ENCODE peak calls at places on chromosomes 6 and 20, in four cellular contexts. One of them, this sample, is unnamed.

GRCh38 chr6:38638941-38639497 is 710 bp downstream of the BTBD9 start:
- DNase-seq in hepatocyte: peak; percentile 77
- DNase-seq in lung: peak; percentile 44
- DNase-seq in Peyer's patch: peak; percentile 65
- DNase-seq in this sample: peak; percentile 63

GRCh38 chr6:133173276-133173675 is 67.9 kb upstream of the EYA4 start:
- DNase-seq in hepatocyte: no peak
- DNase-seq in Peyer's patch: no peak
- DNase-seq in lung: no peak
- DNase-seq in this sample: no peak

GRCh38 chr6:141195251-141195832 is 937.4 kb upstream of the GJE1 start:
- DNase-seq in hepatocyte: no peak
- DNase-seq in Peyer's patch: no peak
- DNase-seq in lung: no peak
- DNase-seq in this sample: no peak

GRCh38 chr20:11852189-11852588 is 65.5 kb upstream of the BTBD3 start:
- DNase-seq in hepatocyte: no peak
- DNase-seq in lung: no peak
- DNase-seq in Peyer's patch: no peak
- DNase-seq in this sample: no peak

GRCh38 chr6:16999486-17000436 is 102.1 kb upstream of the STMND1 start:
- DNase-seq in Peyer's patch: no peak
- DNase-seq in lung: no peak
- DNase-seq in hepatocyte: no peak
- DNase-seq in this sample: no peak

GRCh38 chr20:37516697-37517370 is 4.2 kb upstream of the NNAT start:
- DNase-seq in hepatocyte: peak; percentile 63
- DNase-seq in lung: no peak
- DNase-seq in Peyer's patch: no peak
- DNase-seq in this sample: no peak

GRCh38 chr20:14333734-14334133 is 3.7 kb downstream of the FLRT3 start:
- DNase-seq in Peyer's patch: no peak
- DNase-seq in hepatocyte: no peak
- DNase-seq in lung: no peak
- DNase-seq in this sample: no peak

GRCh38 chr20:49037962-49038387 is 8.1 kb upstream of the CSE1L start:
- DNase-seq in hepatocyte: no peak
- DNase-seq in lung: no peak
- DNase-seq in Peyer's patch: no peak
- DNase-seq in this sample: peak; percentile 21

GRCh38 chr6:167745660-167746376 is 80.9 kb upstream of the AFDN start:
- DNase-seq in Peyer's patch: no peak
- DNase-seq in hepatocyte: no peak
- DNase-seq in lung: no peak
- DNase-seq in this sample: peak; percentile 70

GRCh38 chr6:150444308-150444707 is 75.5 kb downstream of the IYD start:
- DNase-seq in Peyer's patch: no peak
- DNase-seq in hepatocyte: no peak
- DNase-seq in lung: no peak
- DNase-seq in this sample: no peak

GRCh38 chr6:62441182-62441581 is 155.2 kb upstream of the KHDRBS2 start:
- DNase-seq in lung: no peak
- DNase-seq in hepatocyte: no peak
- DNase-seq in Peyer's patch: no peak
- DNase-seq in this sample: no peak

GRCh38 chr20:47998736-47999135 is 213.5 kb upstream of the SULF2 start:
- DNase-seq in lung: no peak
- DNase-seq in Peyer's patch: no peak
- DNase-seq in hepatocyte: no peak
- DNase-seq in this sample: no peak

GRCh38 chr6:111661541-111662041 is 55.9 kb upstream of the TRAF3IP2 start:
- DNase-seq in hepatocyte: no peak
- DNase-seq in lung: no peak
- DNase-seq in Peyer's patch: no peak
- DNase-seq in this sample: no peak

GRCh38 chr6:142014515-142014914 is 118.2 kb upstream of the GJE1 start:
- DNase-seq in hepatocyte: no peak
- DNase-seq in Peyer's patch: no peak
- DNase-seq in lung: no peak
- DNase-seq in this sample: no peak

GRCh38 chr20:9903048-9903651 is 64.3 kb upstream of the PAK5 start:
- DNase-seq in Peyer's patch: no peak
- DNase-seq in lung: no peak
- DNase-seq in hepatocyte: peak; percentile 16
- DNase-seq in this sample: no peak

GRCh38 chr6:1864496-1864895 is 254.8 kb downstream of the FOXC1 start:
- DNase-seq in Peyer's patch: no peak
- DNase-seq in hepatocyte: no peak
- DNase-seq in lung: no peak
- DNase-seq in this sample: no peak

GRCh38 chr6:157428418-157429202 is 47.6 kb downstream of the ZDHHC14 start:
- DNase-seq in Peyer's patch: no peak
- DNase-seq in lung: no peak
- DNase-seq in hepatocyte: peak; percentile 75
- DNase-seq in this sample: no peak

DNA sequence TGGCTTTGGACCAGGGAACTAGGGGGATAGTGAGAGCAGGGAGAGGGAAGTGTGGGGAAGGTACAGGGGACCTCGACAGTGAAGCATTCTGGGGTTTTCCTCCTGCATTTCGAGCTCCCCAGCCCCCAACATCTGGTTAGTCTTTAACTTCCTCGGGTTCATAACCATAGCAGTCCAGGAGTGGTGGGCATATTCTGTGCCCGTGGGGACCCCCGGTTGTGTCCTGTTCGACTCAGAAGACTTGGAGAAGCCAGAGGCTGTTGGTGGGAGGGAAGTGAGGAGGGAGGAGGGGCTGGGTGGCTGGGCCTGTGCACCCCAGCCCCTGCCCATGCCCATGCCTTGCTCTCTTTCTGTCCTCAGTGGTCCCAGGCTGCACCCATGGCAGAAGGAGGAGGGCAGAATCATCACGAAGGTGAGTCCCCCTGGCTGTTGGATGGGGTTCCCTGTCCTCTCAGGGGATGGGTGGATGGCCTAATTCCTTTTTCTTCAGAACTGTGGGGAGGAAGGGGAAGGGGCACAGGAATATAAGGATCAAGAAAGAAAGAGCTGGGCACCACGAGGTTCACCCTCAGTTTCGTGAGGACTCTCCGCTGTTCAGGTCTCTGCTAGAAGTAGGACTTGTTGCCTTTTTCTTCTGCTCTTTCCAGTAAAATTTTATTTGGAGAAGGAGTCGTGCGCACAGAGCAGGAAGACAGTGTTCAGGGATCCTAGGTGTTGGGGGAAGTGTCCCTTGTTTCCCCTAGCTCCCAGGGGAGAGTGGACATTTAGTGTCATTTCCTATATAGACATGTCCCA is 4.2 kb downstream of the VEGFA start:
- DNase-seq in hepatocyte: no peak
- DNase-seq in Peyer's patch: no peak
- DNase-seq in lung: no peak
- DNase-seq in this sample: no peak
- H3K4me3 ChIP-seq in hepatocyte: peak overlapping the region; percentile 14
- H3K4me3 ChIP-seq in Peyer's patch: no peak overlapping the region
- H3K4me3 ChIP-seq in lung: peak overlapping the region; percentile 2
- H3K4me3 ChIP-seq in this sample: peak overlapping the region; percentile 82

GRCh38 chr6:52125139-52125538 is 37.7 kb upstream of the PKHD1 start:
- DNase-seq in hepatocyte: no peak
- DNase-seq in lung: no peak
- DNase-seq in Peyer's patch: no peak
- DNase-seq in this sample: no peak

GRCh38 chr6:52124126-52125121 is 37.0 kb upstream of the PKHD1 start:
- DNase-seq in lung: no peak
- DNase-seq in Peyer's patch: no peak
- DNase-seq in hepatocyte: no peak
- DNase-seq in this sample: no peak

GRCh38 chr6:52126231-52126630 is 38.8 kb upstream of the PKHD1 start:
- DNase-seq in lung: no peak
- DNase-seq in hepatocyte: no peak
- DNase-seq in Peyer's patch: no peak
- DNase-seq in this sample: no peak

GRCh38 chr6:52125572-52125971 is 38.2 kb upstream of the PKHD1 start:
- DNase-seq in hepatocyte: no peak
- DNase-seq in lung: no peak
- DNase-seq in Peyer's patch: no peak
- DNase-seq in this sample: no peak

DNA sequence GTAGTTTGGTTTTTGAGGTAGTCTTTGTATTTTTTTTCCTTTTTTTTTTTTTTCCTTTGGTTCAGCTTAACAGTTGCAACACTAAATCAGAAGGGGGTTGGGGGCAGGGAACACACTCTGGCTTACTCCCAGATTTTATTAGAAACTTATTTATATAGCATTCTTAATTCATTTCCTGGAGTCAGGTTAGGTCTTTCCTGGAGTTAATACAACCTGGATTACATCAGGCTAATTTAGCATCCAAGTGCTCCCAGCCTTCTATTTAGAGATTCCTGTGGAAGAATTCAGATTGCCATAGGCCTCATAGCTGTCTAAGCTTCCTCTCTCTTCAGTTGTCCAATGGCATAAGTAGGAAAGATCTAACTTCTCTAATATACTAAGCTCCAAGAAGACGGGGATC is 35.8 kb upstream of the PKHD1 start:
- DNase-seq in lung: no peak
- DNase-seq in hepatocyte: no peak
- DNase-seq in Peyer's patch: no peak
- DNase-seq in this sample: no peak
- TF ChIP-seq CTCF in lung: no peak
- TF ChIP-seq CTCF in hepatocyte: no peak
- TF ChIP-seq CTCF in Peyer's patch: no peak
- TF ChIP-seq CTCF in this sample: no peak

DNA sequence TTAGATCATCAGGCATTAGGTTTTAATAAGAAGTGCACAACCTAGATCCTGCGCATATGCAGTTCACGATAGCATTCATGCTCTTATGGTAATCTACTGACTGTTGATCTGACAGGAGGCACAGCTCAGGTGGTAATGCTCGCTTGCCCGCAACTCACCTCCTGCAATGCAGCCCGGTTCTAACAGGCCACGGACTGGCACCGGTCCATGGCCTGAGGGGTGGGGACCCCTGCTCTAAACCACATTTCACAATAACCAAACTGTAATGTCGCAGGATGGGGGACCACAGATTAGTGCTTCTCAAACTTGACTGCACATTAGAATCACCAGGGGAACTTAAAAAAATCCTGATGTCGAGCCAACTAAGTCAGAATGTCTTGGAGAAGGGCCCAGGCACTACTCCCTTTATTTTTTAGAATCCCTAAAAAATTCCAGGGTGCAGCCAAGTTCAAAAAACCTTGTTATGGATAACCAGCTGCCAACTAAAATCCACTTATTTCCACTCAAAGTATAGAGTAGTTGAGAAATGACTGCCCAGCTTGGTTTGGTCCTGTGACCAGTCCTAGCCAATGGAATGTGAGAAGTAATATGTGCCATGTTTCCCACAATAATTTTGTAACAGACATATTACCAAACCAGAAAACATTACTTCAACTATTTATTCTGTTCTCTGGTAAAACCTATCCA is 3.1 kb downstream of the SHPRH start:
- DNase-seq in hepatocyte: no peak
- DNase-seq in lung: no peak
- DNase-seq in Peyer's patch: no peak
- DNase-seq in this sample: no peak
- H3K4me3 ChIP-seq in hepatocyte: no peak overlapping the region
- H3K4me3 ChIP-seq in lung: no peak overlapping the region
- H3K4me3 ChIP-seq in Peyer's patch: no peak overlapping the region
- H3K4me3 ChIP-seq in this sample: no peak overlapping the region

DNA sequence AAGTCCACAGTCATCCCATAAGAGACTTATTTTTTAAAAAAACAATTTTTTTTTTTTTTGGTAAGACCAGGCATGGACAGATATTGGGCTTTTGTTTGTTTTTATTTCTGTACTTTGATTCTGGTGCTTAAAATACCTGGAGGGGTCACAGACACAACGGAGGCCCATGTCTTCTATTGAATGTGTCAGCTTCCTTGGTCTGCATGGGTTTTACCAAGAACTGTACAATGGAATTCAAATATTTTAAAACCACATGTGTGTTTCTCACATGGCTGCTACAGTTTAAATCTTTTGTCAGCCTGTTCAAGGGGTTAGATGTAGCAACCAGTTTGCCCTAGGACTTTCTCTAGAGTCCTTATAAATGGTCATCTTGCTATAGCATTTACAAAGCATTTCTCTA is 139.8 kb downstream of the SOX4 start:
- DNase-seq in Peyer's patch: no peak
- DNase-seq in hepatocyte: no peak
- DNase-seq in lung: no peak
- DNase-seq in this sample: no peak
- TF ChIP-seq CTCF in Peyer's patch: no peak
- TF ChIP-seq CTCF in hepatocyte: no peak
- TF ChIP-seq CTCF in lung: no peak
- TF ChIP-seq CTCF in this sample: no peak

DNA sequence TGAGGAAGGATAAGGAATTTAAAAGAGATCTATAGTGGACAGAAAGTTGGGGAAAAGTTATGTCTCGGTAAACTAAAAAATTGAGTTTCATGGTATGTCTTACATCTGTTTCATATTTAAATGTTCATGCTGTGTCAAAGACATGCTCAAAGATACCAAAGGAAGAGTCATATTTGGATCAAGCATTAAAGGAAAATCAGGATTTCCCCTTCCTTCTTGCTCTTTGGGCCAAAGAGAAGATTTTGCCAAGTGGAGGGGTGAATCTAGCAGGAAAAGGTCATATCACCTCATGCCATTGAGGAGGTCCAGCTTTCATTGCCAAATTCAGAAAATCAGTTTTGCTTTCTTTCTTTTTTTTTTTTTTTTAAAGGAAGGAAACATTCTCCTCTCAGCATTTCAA is 192.4 kb downstream of the OGFRL1 start:
- DNase-seq in lung: no peak
- DNase-seq in hepatocyte: no peak
- DNase-seq in Peyer's patch: no peak
- DNase-seq in this sample: no peak
- H3K4me3 ChIP-seq in lung: no peak overlapping the region
- H3K4me3 ChIP-seq in hepatocyte: no peak overlapping the region
- H3K4me3 ChIP-seq in Peyer's patch: no peak overlapping the region
- H3K4me3 ChIP-seq in this sample: no peak overlapping the region